ENCODE peak calls at places on chromosomes 2 and 18, in seven cellular contexts. A is neuronal stem cell, I is IMR-90, B is H9, S is mesenchymal stem cell, R is H1, W is trophoblast cell. U is an unnamed sample.

GRCh38 chr2:143716527-143716926 is 587.3 kb downstream of the ARHGAP15 start:
- DNase-seq in I (no peak), W (no peak), A (no peak), B (no peak), R (no peak), S (no peak), U (no peak)

GRCh38 chr2:96985181-96985580 is 1.2 kb downstream of the FAM178B start:
- DNase-seq in R (no peak), B (peak; percentile 61), W (no peak), S (no peak), I (no peak), A (no peak), U (peak; percentile 28)

GRCh38 chr2:26805241-26805676 is 19.4 kb downstream of the CENPA start:
- DNase-seq in B (no peak), S (peak; percentile 88), A (no peak), W (no peak), I (peak; percentile 87), R (no peak), U (no peak)

GRCh38 chr2:113113794-113114193 is 13.6 kb upstream of the IL1RN start:
- DNase-seq in B (no peak), S (no peak), W (no peak), I (no peak), R (no peak), A (no peak), U (no peak)

GRCh38 chr18:2627821-2628276 is 27.7 kb upstream of the SMCHD1 start:
- DNase-seq in B (no peak), I (peak; percentile 41), S (peak; percentile 32), A (no peak), W (peak; percentile 86), R (no peak), U (no peak)

GRCh38 chr2:156189143-156189542 is 143.4 kb downstream of the NR4A2 start:
- DNase-seq in W (no peak), R (no peak), B (no peak), I (no peak), A (no peak), S (no peak), U (no peak)

GRCh38 chr2:241268716-241269445 is 46.6 kb downstream of the HDLBP start:
- DNase-seq in A (no peak), W (peak; percentile 85), S (peak; percentile 50), B (peak; percentile 18), I (peak; percentile 57), R (no peak), U (peak; percentile 69)

GRCh38 chr2:33292981-33293586 is 183.4 kb upstream of the RASGRP3 start:
- DNase-seq in B (no peak), R (no peak), W (no peak), S (no peak), I (no peak), A (no peak), U (no peak)

GRCh38 chr2:69192176-69192945 is 179.4 kb downstream of the ANTXR1 start:
- DNase-seq in B (no peak), A (no peak), W (peak; percentile 37), R (no peak), S (no peak), I (no peak), U (peak; percentile 66)

GRCh38 chr18:43720036-43720435 is 442.7 kb upstream of the SYT4 start:
- DNase-seq in A (no peak), I (no peak), B (no peak), S (peak; percentile 2), W (peak; percentile 8), R (no peak), U (no peak)

GRCh38 chr2:113181491-113182051 is 7.8 kb downstream of the PSD4 start:
- DNase-seq in B (no peak), I (no peak), W (no peak), S (no peak), R (no peak), A (no peak), U (no peak)

GRCh38 chr2:40451926-40452605 is at the start of gene SLC8A1:
- DNase-seq in S (peak; percentile 35), B (peak; percentile 49), A (peak; percentile 51), W (peak; percentile 43), R (no peak), I (peak; percentile 49), U (peak; percentile 46)

GRCh38 chr2:197924483-197924882 is 120.1 kb downstream of the PLCL1 start:
- DNase-seq in A (no peak), I (no peak), R (no peak), S (no peak), B (no peak), W (no peak), U (no peak)

GRCh38 chr2:197925204-197925603 is 120.8 kb downstream of the PLCL1 start:
- DNase-seq in R (no peak), W (no peak), S (no peak), I (no peak), A (no peak), B (no peak), U (no peak)

GRCh38 chr2:197919487-197919886 is 115.1 kb downstream of the PLCL1 start:
- DNase-seq in R (no peak), A (no peak), I (no peak), W (no peak), B (no peak), S (no peak), U (no peak)

GRCh38 chr2:197920088-197920487 is 115.7 kb downstream of the PLCL1 start:
- DNase-seq in S (no peak), A (no peak), R (no peak), B (no peak), W (no peak), I (no peak), U (no peak)

DNA sequence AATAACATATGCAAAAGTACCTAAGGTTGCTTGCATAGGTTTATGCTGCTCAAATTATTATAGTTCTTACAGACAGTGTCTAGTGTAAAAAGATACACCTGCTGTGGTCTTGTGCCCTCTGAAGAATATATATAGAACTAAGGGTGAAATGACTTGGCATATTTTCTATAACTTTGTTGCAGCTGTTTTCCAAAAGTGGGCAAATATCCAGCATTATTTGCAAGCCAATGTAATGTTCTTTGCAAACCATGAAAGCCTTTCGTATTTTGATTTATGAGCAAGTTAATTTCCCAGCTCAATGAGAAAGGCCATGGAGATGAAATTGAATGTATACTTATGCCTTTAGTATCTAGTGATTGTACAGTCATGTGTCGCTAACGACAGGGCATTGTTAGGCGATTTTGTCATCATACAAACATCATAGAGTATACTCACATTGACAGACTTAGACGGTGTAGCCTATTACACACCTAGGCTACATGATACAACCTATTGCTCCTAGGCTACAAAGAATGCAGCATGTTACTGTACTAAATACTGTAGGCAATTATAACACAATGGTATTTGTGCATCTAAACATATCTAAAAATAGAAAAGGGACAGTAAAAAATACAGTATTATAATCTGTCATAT is 116.3 kb downstream of the PLCL1 start:
- DNase-seq in W (no peak), R (no peak), A (no peak), B (no peak), S (no peak), I (no peak), U (no peak)
- H2BK5ac ChIP-seq in W (no peak overlapping the region), R (no peak overlapping the region), A (no peak overlapping the region), B (no peak overlapping the region), S (no peak overlapping the region), I (no peak overlapping the region), U (no peak overlapping the region)

GRCh38 chr2:1518501-1518821 is 105.2 kb downstream of the TPO start:
- DNase-seq in B (no peak), W (no peak), R (no peak), S (no peak), I (no peak), A (no peak), U (no peak)
- H2BK5ac ChIP-seq in B (no peak overlapping the region), W (no peak overlapping the region), R (no peak overlapping the region), S (no peak overlapping the region), I (no peak overlapping the region), A (no peak overlapping the region), U (no peak overlapping the region)

GRCh38 chr2:172403402-172403801 is 24.0 kb upstream of the ITGA6 start:
- DNase-seq in I (no peak), R (no peak), S (no peak), A (no peak), W (no peak), B (no peak), U (no peak)

GRCh38 chr2:172404824-172405223 is 22.6 kb upstream of the ITGA6 start:
- DNase-seq in S (no peak), I (peak; percentile 91), R (no peak), A (no peak), W (peak; percentile 64), B (no peak), U (no peak)

GRCh38 chr2:172402184-172402583 is 25.2 kb upstream of the ITGA6 start:
- DNase-seq in B (no peak), W (no peak), I (no peak), R (no peak), S (no peak), A (no peak), U (no peak)

GRCh38 chr2:172405673-172406072 is 21.7 kb upstream of the ITGA6 start:
- DNase-seq in W (no peak), A (no peak), S (no peak), B (no peak), R (no peak), I (no peak), U (no peak)

GRCh38 chr2:172403881-172404470 is 23.4 kb upstream of the ITGA6 start:
- DNase-seq in R (no peak), B (no peak), W (no peak), I (no peak), S (no peak), A (no peak), U (no peak)
- H2BK5ac ChIP-seq in R (no peak overlapping the region), B (no peak overlapping the region), W (no peak overlapping the region), I (no peak overlapping the region), S (no peak overlapping the region), A (no peak overlapping the region), U (no peak overlapping the region)

DNA sequence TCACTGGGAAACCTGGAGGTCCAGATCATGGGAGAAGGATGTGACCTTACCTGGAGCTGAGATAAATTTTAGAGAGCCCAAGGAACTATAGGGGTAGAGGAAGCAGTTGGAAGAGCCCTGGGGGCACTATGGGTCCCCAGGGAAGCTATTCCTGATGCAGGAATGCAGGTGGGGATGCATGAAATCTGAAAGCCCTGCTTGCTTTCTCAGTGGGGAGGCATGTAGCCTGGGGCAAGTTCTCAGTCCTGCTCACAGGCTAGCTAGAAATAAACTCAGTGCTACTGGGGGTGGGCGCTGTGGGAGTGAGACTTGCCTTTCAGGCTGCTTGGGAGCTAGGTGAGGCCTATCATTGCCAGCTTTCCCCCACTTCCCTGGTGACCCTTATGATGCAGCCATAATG is 499.7 kb downstream of the PTH2R start:
- DNase-seq in I (no peak), W (peak; percentile 95), A (no peak), S (no peak), B (peak; percentile 76), R (peak; percentile 44), U (peak; percentile 96)
- H2BK5ac ChIP-seq in I (no peak overlapping the region), W (no peak overlapping the region), A (no peak overlapping the region), S (no peak overlapping the region), B (no peak overlapping the region), R (no peak overlapping the region), U (peak overlapping the region; percentile 92)